ENCODE peak calls at places on chromosomes 4 and X, in nine cellular contexts. E is GM23338, S is SK-N-SH, N is OCI-LY7, I is GM23248, B is HCT116, R is MM.1S, Z is neural progenitor cell, O is PC-3. A is an unnamed sample.

GRCh38 chrX:44871114-44871645 is 1.8 kb upstream of the KDM6A start:
- DNase-seq in E (no peak), S (no peak), N (no peak), I (peak; percentile 59), B (no peak), R (no peak), Z (peak; percentile 39), O (peak; percentile 39), A (peak; percentile 11)

GRCh38 chr4:5050520-5050955 is 742 bp upstream of the STK32B start:
- DNase-seq in E (peak; percentile 91), S (peak; percentile 88), N (peak; percentile 14), I (peak; percentile 91), B (peak; percentile 34), R (peak; percentile 75), Z (peak; percentile 91), O (peak; percentile 75), A (peak; percentile 87)

GRCh38 chr4:901192-901910 is 30.8 kb downstream of the GAK start:
- DNase-seq in E (no peak), S (no peak), N (no peak), I (no peak), B (no peak), R (no peak), Z (no peak), O (no peak), A (no peak)

GRCh38 chr4:89519771-89520170 is 212.2 kb upstream of the GPRIN3 start:
- DNase-seq in E (no peak), S (no peak), N (no peak), I (no peak), B (no peak), R (no peak), Z (no peak), O (no peak), A (no peak)

GRCh38 chr4:122500852-122501501 is 44.5 kb upstream of the IL2 start:
- DNase-seq in E (no peak), S (no peak), N (no peak), I (no peak), B (no peak), R (no peak), Z (no peak), O (no peak), A (no peak)

GRCh38 chrX:97074400-97074799 is 190.7 kb downstream of the RPA4 start:
- DNase-seq in E (no peak), S (no peak), N (no peak), I (peak; percentile 69), B (no peak), R (no peak), Z (no peak), O (peak; percentile 2), A (no peak)

GRCh38 chrX:132614297-132614696 is 125.5 kb upstream of the MBNL3 start:
- DNase-seq in E (peak; percentile 39), S (no peak), N (peak; percentile 15), I (peak; percentile 16), B (no peak), R (peak; percentile 9), Z (peak; percentile 23), O (peak; percentile 38), A (no peak)

GRCh38 chrX:126550816-126551215 is 1.8 kb downstream of the DCAF12L1 start:
- DNase-seq in E (no peak), S (no peak), N (no peak), I (no peak), B (no peak), R (no peak), Z (no peak), O (no peak), A (no peak)

GRCh38 chr4:125010776-125011503 is 298.4 kb upstream of the ANKRD50 start:
- DNase-seq in E (peak; percentile 73), S (no peak), N (no peak), I (no peak), B (no peak), R (no peak), Z (peak; percentile 7), O (no peak), A (no peak)

GRCh38 chr4:46329118-46329976 is 60.6 kb downstream of the GABRA2 start:
- DNase-seq in E (peak; percentile 87), S (peak; percentile 2), N (peak; percentile 13), I (peak; percentile 16), B (no peak), R (peak; percentile 74), Z (peak; percentile 78), O (peak; percentile 74), A (peak; percentile 66)

DNA sequence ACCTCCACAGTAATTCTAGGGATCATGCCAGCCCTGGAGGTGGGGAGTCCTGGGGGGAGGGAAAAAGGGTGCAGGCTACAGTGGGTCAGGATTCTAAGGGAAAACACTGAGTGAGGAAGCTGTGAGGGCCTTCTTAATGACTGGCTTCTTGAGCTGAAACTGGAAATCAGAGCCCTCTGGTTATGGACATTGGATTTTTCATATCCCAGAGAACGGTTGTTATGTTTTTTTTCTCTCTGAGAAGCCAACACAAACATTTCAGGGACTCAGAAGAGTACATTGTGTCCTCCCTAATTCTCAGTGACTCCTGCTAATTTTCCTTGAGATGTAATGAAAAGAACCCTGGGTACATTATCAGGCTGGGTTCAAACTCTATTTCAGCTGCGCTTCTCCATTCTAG is 162.4 kb upstream of the PRDX4 start:
- DNase-seq in E (no peak), S (no peak), N (no peak), I (no peak), B (no peak), R (no peak), Z (no peak), O (no peak), A (no peak)
- TF ChIP-seq EZH2phosphoT487 in E (no peak), S (no peak), N (no peak), I (no peak), B (no peak), R (no peak), Z (no peak), O (no peak), A (no peak)

GRCh38 chr4:41572414-41572986 is 34.5 kb downstream of the LIMCH1 start:
- DNase-seq in E (no peak), S (no peak), N (no peak), I (peak; percentile 16), B (no peak), R (no peak), Z (no peak), O (no peak), A (no peak)

GRCh38 chr4:41575665-41576064 is 37.7 kb downstream of the LIMCH1 start:
- DNase-seq in E (peak; percentile 36), S (no peak), N (no peak), I (no peak), B (no peak), R (no peak), Z (no peak), O (peak; percentile 13), A (no peak)

GRCh38 chr4:41571422-41571821 is 33.5 kb downstream of the LIMCH1 start:
- DNase-seq in E (no peak), S (no peak), N (no peak), I (no peak), B (no peak), R (no peak), Z (no peak), O (no peak), A (no peak)

GRCh38 chr4:41573458-41574129 is 35.6 kb downstream of the LIMCH1 start:
- DNase-seq in E (no peak), S (no peak), N (no peak), I (peak; percentile 47), B (no peak), R (no peak), Z (no peak), O (peak; percentile 57), A (no peak)

GRCh38 chr4:41575207-41575606 is 37.2 kb downstream of the LIMCH1 start:
- DNase-seq in E (no peak), S (no peak), N (no peak), I (peak; percentile 24), B (no peak), R (no peak), Z (no peak), O (peak; percentile 82), A (no peak)
- H3K4me2 ChIP-seq in E (no peak overlapping the region), S (no peak overlapping the region), N (no peak overlapping the region), I (no peak overlapping the region), B (no peak overlapping the region), R (no peak overlapping the region), Z (no peak overlapping the region), O (peak overlapping the region; percentile 74), A (no peak overlapping the region)

GRCh38 chr4:86334020-86334750 is 25.7 kb downstream of the MAPK10 start:
- DNase-seq in E (no peak), S (no peak), N (no peak), I (no peak), B (no peak), R (no peak), Z (no peak), O (no peak), A (no peak)

GRCh38 chr4:86344127-86344526 is 15.7 kb downstream of the MAPK10 start:
- DNase-seq in E (no peak), S (no peak), N (no peak), I (no peak), B (no peak), R (no peak), Z (no peak), O (no peak), A (no peak)

GRCh38 chr4:86338521-86338920 is 21.3 kb downstream of the MAPK10 start:
- DNase-seq in E (no peak), S (no peak), N (no peak), I (peak; percentile 43), B (no peak), R (no peak), Z (no peak), O (peak; percentile 20), A (no peak)

GRCh38 chr4:86333236-86333635 is 26.6 kb downstream of the MAPK10 start:
- DNase-seq in E (no peak), S (no peak), N (no peak), I (peak; percentile 31), B (no peak), R (no peak), Z (no peak), O (no peak), A (no peak)

DNA sequence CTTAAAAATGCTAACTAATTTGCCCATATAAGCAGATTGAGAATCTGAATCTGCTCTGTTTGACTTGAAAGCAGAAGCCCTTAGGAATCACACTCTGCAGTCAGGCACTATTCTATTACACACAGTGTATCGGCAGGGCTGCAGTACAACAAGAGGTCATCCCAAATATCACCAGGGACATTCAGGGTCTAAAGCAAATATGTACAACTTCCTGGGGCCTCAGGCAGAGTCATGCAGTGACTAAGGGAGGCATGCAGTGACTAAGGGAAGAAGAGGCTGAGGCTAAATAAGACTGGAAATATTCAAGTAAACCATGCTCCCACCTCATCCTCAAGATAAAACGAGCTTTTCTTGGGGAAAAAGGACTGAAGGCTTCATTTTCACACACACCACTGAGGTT is 20.9 kb downstream of the MAPK10 start:
- DNase-seq in E (no peak), S (no peak), N (no peak), I (peak; percentile 95), B (peak; percentile 13), R (no peak), Z (no peak), O (peak; percentile 87), A (peak; percentile 41)
- TF ChIP-seq EZH2phosphoT487 in E (no peak), S (no peak), N (no peak), I (no peak), B (no peak), R (no peak), Z (no peak), O (no peak), A (no peak)

DNA sequence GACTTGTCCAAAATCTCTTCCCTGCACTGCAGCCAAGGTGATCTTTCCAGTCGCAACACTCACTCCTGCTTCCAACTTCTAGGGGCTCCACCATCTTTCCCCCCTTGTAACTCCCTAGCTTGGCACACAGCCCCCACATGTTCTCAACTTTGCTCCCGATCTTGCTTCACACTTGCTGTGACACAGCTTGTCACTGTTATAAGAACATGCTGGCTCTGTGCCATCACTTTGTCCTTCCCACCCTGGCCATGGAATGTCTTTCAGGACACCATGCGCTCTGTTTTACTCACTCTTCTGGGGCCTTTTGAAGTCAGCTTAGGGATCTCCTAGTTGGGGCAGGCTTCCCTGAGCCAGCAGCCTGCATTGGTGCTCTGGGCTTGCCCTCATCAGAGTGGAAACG is 2.5 kb downstream of the NSDHL start:
- DNase-seq in E (no peak), S (no peak), N (no peak), I (no peak), B (no peak), R (no peak), Z (no peak), O (no peak), A (peak; percentile 21)
- H3K4me2 ChIP-seq in E (no peak overlapping the region), S (no peak overlapping the region), N (no peak overlapping the region), I (no peak overlapping the region), B (no peak overlapping the region), R (no peak overlapping the region), Z (no peak overlapping the region), O (no peak overlapping the region), A (peak overlapping the region; percentile 78)

A was measured in hepatocyte.